ENCODE peak calls at places on chromosomes 2 and 18, in eight cellular contexts. T is nephron progenitor cell, S is posterior cingulate gyrus, N is heart left ventricle, B is WTC11, F is aorta, C is NCI-H82, Q is foreskin fibroblast. K is an unnamed sample.
A peak's percentile ranks its signal among the peaks of the same experiment; 100 is the strongest.

GRCh38 chr2:160558531-160558930 is 64.9 kb upstream of the RBMS1 start:
- DNase-seq in T (no peak), S (no peak), N (no peak), B (no peak), F (no peak), C (no peak), Q (no peak), K (no peak)

GRCh38 chr2:133235959-133236358 is 332.3 kb downstream of the NCKAP5 start:
- DNase-seq in T (no peak), S (no peak), N (no peak), B (no peak), F (no peak), C (no peak), Q (peak; percentile 26), K (no peak)

GRCh38 chr18:79631761-79632446 is 47.7 kb upstream of the CTDP1 start:
- DNase-seq in T (no peak), S (no peak), N (no peak), B (no peak), F (no peak), C (no peak), Q (no peak), K (no peak)

GRCh38 chr18:58584219-58585127 is 44.4 kb downstream of the ALPK2 start:
- DNase-seq in T (no peak), S (no peak), N (no peak), B (no peak), F (no peak), C (peak; percentile 33), Q (peak; percentile 81), K (no peak)

GRCh38 chr2:194424683-194425209 is 1232.3 kb upstream of the SLC39A10 start:
- DNase-seq in T (no peak), S (no peak), N (no peak), B (no peak), F (no peak), C (no peak), Q (no peak), K (no peak)

GRCh38 chr2:240985881-240986786 is 12.3 kb upstream of the SNED1 start:
- DNase-seq in T (peak; percentile 3), S (peak; percentile 16), N (peak; percentile 23), B (peak; percentile 11), F (peak; percentile 69), C (no peak), Q (no peak), K (peak; percentile 6)

GRCh38 chr2:64345998-64346397 is 108.0 kb upstream of the LGALSL start:
- DNase-seq in T (no peak), S (no peak), N (no peak), B (no peak), F (no peak), C (no peak), Q (no peak), K (no peak)

GRCh38 chr18:28581503-28582169 is 404.7 kb upstream of the CDH2 start:
- DNase-seq in T (peak; percentile 40), S (no peak), N (no peak), B (no peak), F (no peak), C (no peak), Q (peak; percentile 5), K (peak; percentile 28)

GRCh38 chr2:160405077-160405865 is 88.3 kb downstream of the RBMS1 start:
- DNase-seq in T (no peak), S (no peak), N (no peak), B (no peak), F (no peak), C (no peak), Q (no peak), K (no peak)

GRCh38 chr18:57533399-57533884 is 53.1 kb downstream of the FECH start:
- DNase-seq in T (peak; percentile 53), S (no peak), N (no peak), B (peak; percentile 33), F (no peak), C (no peak), Q (peak; percentile 62), K (no peak)

GRCh38 chr2:53103661-53104060 is 663.9 kb upstream of the CHAC2 start:
- DNase-seq in T (no peak), S (no peak), N (no peak), B (no peak), F (no peak), C (no peak), Q (peak; percentile 36), K (no peak)

GRCh38 chr2:176553685-176554106 is 284.5 kb downstream of the MTX2 start:
- DNase-seq in T (peak; percentile 43), S (peak; percentile 55), N (peak; percentile 47), B (peak; percentile 50), F (peak; percentile 88), C (peak; percentile 8), Q (peak; percentile 74), K (peak; percentile 45)

GRCh38 chr2:206079699-206080465 is 6.1 kb downstream of the INO80D start:
- DNase-seq in T (no peak), S (no peak), N (no peak), B (no peak), F (no peak), C (no peak), Q (no peak), K (no peak)

GRCh38 chr18:25230658-25231326 is 121.2 kb downstream of the ZNF521 start:
- DNase-seq in T (no peak), S (peak; percentile 69), N (peak; percentile 85), B (no peak), F (peak; percentile 78), C (no peak), Q (peak; percentile 92), K (no peak)

GRCh38 chr2:168312036-168312822 is 64.8 kb upstream of the STK39 start:
- DNase-seq in T (no peak), S (no peak), N (no peak), B (no peak), F (no peak), C (no peak), Q (no peak), K (no peak)

K was measured in BE2C.